ENCODE peak calls at places on chromosomes 5 and 9, in four cellular contexts. J is CD4-positive, alpha-beta T cell; U is anterior cingulate cortex; K is osteocyte. X is an unnamed sample.

GRCh38 chr5:145510769-145511168 is 324.4 kb downstream of the PRELID2 start:
- DNase-seq in J (no peak), U (no peak), K (no peak), X (no peak)

GRCh38 chr5:124252094-124252750 is 494.2 kb downstream of the ZNF608 start:
- DNase-seq in J (no peak), U (no peak), K (no peak), X (no peak)

GRCh38 chr5:2335156-2335555 is 416.3 kb downstream of the IRX2 start:
- DNase-seq in J (no peak), U (no peak), K (no peak), X (no peak)

GRCh38 chr9:119368681-119369581 is at the start of gene BRINP1:
- DNase-seq in J (no peak), U (peak), K (no peak), X (no peak)

GRCh38 chr5:101904736-101905135 is 391.3 kb downstream of the SLCO4C1 start:
- DNase-seq in J (no peak), U (no peak), K (no peak), X (no peak)

GRCh38 chr5:21680661-21681060 is 1172.5 kb downstream of the CDH12 start:
- DNase-seq in J (no peak), U (no peak), K (no peak), X (no peak)

GRCh38 chr9:126166291-126166690 is 160.3 kb upstream of the MVB12B start:
- DNase-seq in J (no peak), U (no peak), K (peak), X (no peak)

GRCh38 chr5:149392718-149393117 is 13.6 kb upstream of the IL17B start:
- DNase-seq in J (no peak), U (no peak), K (no peak), X (no peak)

GRCh38 chr9:131290039-131290766 is 680 bp downstream of the PLPP7 start:
- DNase-seq in J (no peak), U (no peak), K (no peak), X (no peak)

GRCh38 chr5:61887271-61887670 is 418.7 kb upstream of the KIF2A start:
- DNase-seq in J (no peak), U (no peak), K (no peak), X (no peak)

GRCh38 chr9:76690575-76691370 is 73.5 kb upstream of the PCA3 start:
- DNase-seq in J (no peak), U (no peak), K (no peak), X (no peak)

GRCh38 chr5:139633295-139634027 is 14.7 kb upstream of the CXXC5 start:
- DNase-seq in J (peak), U (peak), K (peak), X (peak)

GRCh38 chr9:76216161-76216649 is 178.0 kb downstream of the RFK start:
- DNase-seq in J (no peak), U (no peak), K (no peak), X (no peak)

GRCh38 chr9:11973011-11973410 is 720.2 kb upstream of the TYRP1 start:
- DNase-seq in J (no peak), U (no peak), K (no peak), X (no peak)

GRCh38 chr5:90994796-90995195 is 388.3 kb downstream of the ARRDC3 start:
- DNase-seq in J (no peak), U (no peak), K (no peak), X (no peak)

GRCh38 chr5:138653502-138653901 is 78.3 kb upstream of the HSPA9 start:
- DNase-seq in J (no peak), U (no peak), K (no peak), X (no peak)

GRCh38 chr5:179261301-179262125 is 83.7 kb downstream of the ADAMTS2 start:
- DNase-seq in J (no peak), U (no peak), K (peak), X (no peak)

GRCh38 chr5:178940569-178941360 is at the start of gene ZNF454:
- DNase-seq in J (no peak), U (peak), K (peak), X (no peak)

GRCh38 chr5:10303201-10303600 is 4.5 kb downstream of the CMBL start:
- DNase-seq in J (no peak), U (no peak), K (no peak), X (no peak)

GRCh38 chr5:14199902-14200301 is 56.8 kb downstream of the TRIO start:
- DNase-seq in J (no peak), U (no peak), K (no peak), X (no peak)

GRCh38 chr5:82352146-82352791 is 74.1 kb upstream of the RPS23 start:
- DNase-seq in J (no peak), U (no peak), K (no peak), X (no peak)

GRCh38 chr9:87336914-87337333 is 160.7 kb upstream of the DAPK1 start:
- DNase-seq in J (no peak), U (no peak), K (no peak), X (no peak)

GRCh38 chr5:50655810-50656205 is 10.6 kb upstream of the PARP8 start:
- DNase-seq in J (no peak), U (no peak), K (no peak), X (no peak)

GRCh38 chr5:178454821-178455479 is 135.2 kb downstream of the COL23A1 start:
- DNase-seq in J (no peak), U (no peak), K (peak), X (no peak)

GRCh38 chr5:133145436-133146143 is 93.8 kb downstream of the HSPA4 start:
- DNase-seq in J (no peak), U (no peak), K (peak), X (no peak)

GRCh38 chr9:99075246-99075912 is 29.5 kb upstream of the TGFBR1 start:
- DNase-seq in J (no peak), U (no peak), K (no peak), X (no peak)

GRCh38 chr5:96595300-96596090 is 66.7 kb upstream of the CAST start:
- DNase-seq in J (no peak), U (no peak), K (no peak), X (no peak)

X was measured in T-helper 1 cell.